ENCODE peak calls at places on chromosomes 1 and 21, in five cellular contexts. One of them, this sample, is unnamed.
A peak's percentile ranks its signal among the peaks of the same experiment; 100 is the strongest.

GRCh38 chr1:7680791-7681165 is 90.3 kb upstream of the VAMP3 start:
- DNase-seq in neuronal stem cell: no peak
- DNase-seq in GM23248: no peak
- DNase-seq in OCI-LY7: no peak
- DNase-seq in SK-N-SH: peak; percentile 75
- DNase-seq in this sample: peak; percentile 45

GRCh38 chr1:76854255-76854654 is 13.0 kb upstream of the ST6GALNAC5 start:
- DNase-seq in neuronal stem cell: no peak
- DNase-seq in GM23248: no peak
- DNase-seq in SK-N-SH: no peak
- DNase-seq in OCI-LY7: no peak
- DNase-seq in this sample: peak; percentile 42

GRCh38 chr1:233945573-233945972 is 41.1 kb downstream of the SLC35F3 start:
- DNase-seq in OCI-LY7: no peak
- DNase-seq in neuronal stem cell: no peak
- DNase-seq in SK-N-SH: no peak
- DNase-seq in GM23248: no peak
- DNase-seq in this sample: no peak

GRCh38 chr1:226078336-226078735 is 15.8 kb downstream of the H3-3A start:
- DNase-seq in SK-N-SH: no peak
- DNase-seq in OCI-LY7: no peak
- DNase-seq in neuronal stem cell: no peak
- DNase-seq in GM23248: no peak
- DNase-seq in this sample: no peak

GRCh38 chr1:207495816-207496792 is at the start of gene CR1:
- DNase-seq in SK-N-SH: peak; percentile 12
- DNase-seq in GM23248: peak; percentile 18
- DNase-seq in neuronal stem cell: peak; percentile 31
- DNase-seq in OCI-LY7: peak; percentile 6
- DNase-seq in this sample: peak; percentile 51

GRCh38 chr1:93716974-93717373 is 35.3 kb upstream of the BCAR3 start:
- DNase-seq in SK-N-SH: no peak
- DNase-seq in GM23248: peak; percentile 45
- DNase-seq in OCI-LY7: no peak
- DNase-seq in neuronal stem cell: no peak
- DNase-seq in this sample: no peak

GRCh38 chr21:46001821-46002681 is 20.5 kb downstream of the COL6A1 start:
- DNase-seq in SK-N-SH: peak; percentile 23
- DNase-seq in OCI-LY7: no peak
- DNase-seq in neuronal stem cell: no peak
- DNase-seq in GM23248: peak; percentile 24
- DNase-seq in this sample: peak; percentile 21

GRCh38 chr21:33212159-33212851 is 17.4 kb upstream of the IFNAR2 start:
- DNase-seq in SK-N-SH: no peak
- DNase-seq in OCI-LY7: peak; percentile 87
- DNase-seq in neuronal stem cell: no peak
- DNase-seq in GM23248: peak; percentile 53
- DNase-seq in this sample: no peak

GRCh38 chr1:119226880-119227279 is 86.4 kb upstream of the WARS2 start:
- DNase-seq in OCI-LY7: no peak
- DNase-seq in GM23248: no peak
- DNase-seq in neuronal stem cell: no peak
- DNase-seq in SK-N-SH: no peak
- DNase-seq in this sample: no peak

GRCh38 chr1:87880098-87880746 is 551.5 kb downstream of the LMO4 start:
- DNase-seq in GM23248: no peak
- DNase-seq in OCI-LY7: no peak
- DNase-seq in SK-N-SH: no peak
- DNase-seq in neuronal stem cell: no peak
- DNase-seq in this sample: no peak

GRCh38 chr1:208934933-208935332 is 648.6 kb upstream of the CAMK1G start:
- DNase-seq in GM23248: no peak
- DNase-seq in neuronal stem cell: no peak
- DNase-seq in SK-N-SH: no peak
- DNase-seq in OCI-LY7: no peak
- DNase-seq in this sample: no peak

GRCh38 chr1:151526735-151527520 is 13.2 kb upstream of the TUFT1 start:
- DNase-seq in GM23248: no peak
- DNase-seq in SK-N-SH: peak; percentile 67
- DNase-seq in OCI-LY7: no peak
- DNase-seq in neuronal stem cell: no peak
- DNase-seq in this sample: no peak

GRCh38 chr1:38525343-38525948 is 334.1 kb downstream of the RRAGC start:
- DNase-seq in OCI-LY7: no peak
- DNase-seq in SK-N-SH: no peak
- DNase-seq in GM23248: no peak
- DNase-seq in neuronal stem cell: no peak
- DNase-seq in this sample: no peak

GRCh38 chr1:207051615-207051943 is 571 bp upstream of the YOD1 start:
- DNase-seq in neuronal stem cell: no peak
- DNase-seq in SK-N-SH: no peak
- DNase-seq in GM23248: no peak
- DNase-seq in OCI-LY7: no peak
- DNase-seq in this sample: no peak

GRCh38 chr1:50422946-50423669 is at the start of gene DMRTA2:
- DNase-seq in neuronal stem cell: peak; percentile 84
- DNase-seq in GM23248: no peak
- DNase-seq in SK-N-SH: peak; percentile 86
- DNase-seq in OCI-LY7: no peak
- DNase-seq in this sample: peak; percentile 84

GRCh38 chr1:63779338-63779819 is 5.6 kb downstream of the ROR1 start:
- DNase-seq in GM23248: no peak
- DNase-seq in neuronal stem cell: no peak
- DNase-seq in SK-N-SH: no peak
- DNase-seq in OCI-LY7: no peak
- DNase-seq in this sample: no peak

GRCh38 chr1:244154882-244155531 is 103.9 kb downstream of the ZBTB18 start:
- DNase-seq in neuronal stem cell: peak; percentile 27
- DNase-seq in GM23248: no peak
- DNase-seq in SK-N-SH: peak; percentile 35
- DNase-seq in OCI-LY7: no peak
- DNase-seq in this sample: peak; percentile 37

GRCh38 chr1:16447641-16448040 is 7.1 kb downstream of the NECAP2 start:
- DNase-seq in neuronal stem cell: no peak
- DNase-seq in OCI-LY7: no peak
- DNase-seq in GM23248: no peak
- DNase-seq in SK-N-SH: no peak
- DNase-seq in this sample: no peak

GRCh38 chr1:23823767-23824166 is 1.5 kb downstream of the HMGCL start:
- DNase-seq in OCI-LY7: no peak
- DNase-seq in SK-N-SH: no peak
- DNase-seq in GM23248: no peak
- DNase-seq in neuronal stem cell: no peak
- DNase-seq in this sample: no peak

GRCh38 chr21:23452384-23453083 is 2154.7 kb downstream of the MRPL39 start:
- DNase-seq in GM23248: no peak
- DNase-seq in SK-N-SH: no peak
- DNase-seq in OCI-LY7: no peak
- DNase-seq in neuronal stem cell: peak; percentile 23
- DNase-seq in this sample: peak; percentile 81

GRCh38 chr21:46424621-46425020 is 34.1 kb upstream of the DIP2A start:
- DNase-seq in GM23248: no peak
- DNase-seq in neuronal stem cell: no peak
- DNase-seq in OCI-LY7: no peak
- DNase-seq in SK-N-SH: no peak
- DNase-seq in this sample: no peak

GRCh38 chr1:204033321-204033720 is 39.6 kb upstream of the SOX13 start:
- DNase-seq in SK-N-SH: no peak
- DNase-seq in GM23248: no peak
- DNase-seq in neuronal stem cell: no peak
- DNase-seq in OCI-LY7: no peak
- DNase-seq in this sample: no peak

GRCh38 chr1:185795181-185795580 is 61.0 kb downstream of the HMCN1 start:
- DNase-seq in SK-N-SH: no peak
- DNase-seq in neuronal stem cell: no peak
- DNase-seq in OCI-LY7: no peak
- DNase-seq in GM23248: peak; percentile 76
- DNase-seq in this sample: no peak

GRCh38 chr1:89802036-89802435 is 18.8 kb upstream of the LRRC8D start:
- DNase-seq in neuronal stem cell: peak; percentile 51
- DNase-seq in SK-N-SH: no peak
- DNase-seq in GM23248: no peak
- DNase-seq in OCI-LY7: no peak
- DNase-seq in this sample: no peak

GRCh38 chr1:3954391-3955160 is 54.5 kb upstream of the C1orf174 start:
- DNase-seq in OCI-LY7: no peak
- DNase-seq in GM23248: no peak
- DNase-seq in neuronal stem cell: peak; percentile 45
- DNase-seq in SK-N-SH: no peak
- DNase-seq in this sample: no peak

GRCh38 chr1:60620107-60620506 is 462.3 kb upstream of the NFIA start:
- DNase-seq in GM23248: no peak
- DNase-seq in SK-N-SH: no peak
- DNase-seq in OCI-LY7: no peak
- DNase-seq in neuronal stem cell: no peak
- DNase-seq in this sample: no peak

GRCh38 chr21:32929633-32930038 is 96.1 kb upstream of the OLIG2 start:
- DNase-seq in GM23248: no peak
- DNase-seq in neuronal stem cell: no peak
- DNase-seq in OCI-LY7: no peak
- DNase-seq in SK-N-SH: no peak
- DNase-seq in this sample: no peak

GRCh38 chr1:41626616-41627375 is 142.3 kb upstream of the EDN2 start:
- DNase-seq in neuronal stem cell: no peak
- DNase-seq in SK-N-SH: no peak
- DNase-seq in OCI-LY7: no peak
- DNase-seq in GM23248: peak; percentile 77
- DNase-seq in this sample: peak; percentile 17

GRCh38 chr1:21050031-21050430 is 126.7 kb downstream of the EIF4G3 start:
- DNase-seq in SK-N-SH: no peak
- DNase-seq in GM23248: peak; percentile 29
- DNase-seq in OCI-LY7: no peak
- DNase-seq in neuronal stem cell: no peak
- DNase-seq in this sample: no peak

GRCh38 chr1:182652933-182653332 is 31.5 kb downstream of the RGS8 start:
- DNase-seq in OCI-LY7: no peak
- DNase-seq in SK-N-SH: no peak
- DNase-seq in GM23248: no peak
- DNase-seq in neuronal stem cell: no peak
- DNase-seq in this sample: no peak

GRCh38 chr1:203271018-203271743 is 34.1 kb upstream of the BTG2 start:
- DNase-seq in neuronal stem cell: no peak
- DNase-seq in OCI-LY7: peak; percentile 88
- DNase-seq in GM23248: peak; percentile 68
- DNase-seq in SK-N-SH: peak; percentile 45
- DNase-seq in this sample: peak; percentile 72

GRCh38 chr1:35558374-35559316 is 1.0 kb downstream of the NCDN start:
- DNase-seq in neuronal stem cell: no peak
- DNase-seq in OCI-LY7: peak; percentile 43
- DNase-seq in GM23248: peak; percentile 57
- DNase-seq in SK-N-SH: peak; percentile 82
- DNase-seq in this sample: no peak

GRCh38 chr1:78676347-78676982 is 26.8 kb downstream of the IFI44 start:
- DNase-seq in SK-N-SH: peak; percentile 28
- DNase-seq in OCI-LY7: peak; percentile 61
- DNase-seq in neuronal stem cell: peak; percentile 51
- DNase-seq in GM23248: peak; percentile 76
- DNase-seq in this sample: no peak

DNA sequence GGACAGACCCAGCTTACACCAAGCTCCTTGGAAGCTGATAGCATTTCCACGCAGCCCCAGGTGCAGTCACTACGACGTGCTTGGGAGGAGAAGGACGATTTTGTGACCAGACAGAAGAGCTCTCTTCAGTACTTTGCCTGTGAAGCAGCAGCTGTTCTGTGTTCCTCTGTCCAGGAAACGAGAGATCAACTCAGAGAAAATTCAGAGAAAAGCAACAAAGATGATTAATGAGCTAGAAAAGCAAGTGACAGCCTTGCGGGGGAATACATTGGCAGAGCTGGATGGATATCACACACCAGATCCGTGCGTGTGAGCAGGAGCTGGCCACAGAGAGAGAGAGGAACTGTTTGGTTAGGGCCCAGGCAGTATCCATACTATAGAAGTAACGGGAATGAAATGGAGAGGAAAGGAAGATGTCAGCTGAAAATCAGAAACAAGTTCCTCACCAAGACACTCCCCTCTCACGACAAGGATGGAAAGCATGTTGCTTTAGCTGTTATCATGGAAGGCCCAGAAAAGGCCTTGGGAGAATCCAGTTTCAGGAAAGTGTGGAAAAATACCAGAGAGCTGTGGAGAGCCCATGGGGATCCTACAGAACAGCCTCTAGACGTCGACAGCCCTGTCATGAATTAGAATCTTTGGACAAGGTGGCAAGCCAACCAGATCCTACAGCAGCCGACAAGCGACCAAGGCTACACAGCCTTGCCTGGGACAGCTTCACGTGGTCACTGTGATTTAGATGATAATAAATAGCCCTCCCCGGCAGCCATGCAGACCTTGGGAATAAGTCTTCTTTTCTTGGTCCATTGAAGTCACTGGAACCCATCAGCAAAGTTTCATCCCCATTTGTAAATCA is 106.1 kb downstream of the TOMM20 start:
- DNase-seq in OCI-LY7: no peak
- DNase-seq in neuronal stem cell: no peak
- DNase-seq in SK-N-SH: no peak
- DNase-seq in GM23248: no peak
- DNase-seq in this sample: no peak
- H3K4me2 ChIP-seq in OCI-LY7: no peak overlapping the region
- H3K4me2 ChIP-seq in neuronal stem cell: no peak overlapping the region
- H3K4me2 ChIP-seq in SK-N-SH: no peak overlapping the region
- H3K4me2 ChIP-seq in GM23248: no peak overlapping the region
- H3K4me2 ChIP-seq in this sample: no peak overlapping the region

GRCh38 chr1:231414260-231415016 is 7.6 kb downstream of the EGLN1 start:
- DNase-seq in SK-N-SH: no peak
- DNase-seq in GM23248: no peak
- DNase-seq in OCI-LY7: no peak
- DNase-seq in neuronal stem cell: no peak
- DNase-seq in this sample: no peak
- H3K4me2 ChIP-seq in SK-N-SH: peak overlapping the region; percentile 31
- H3K4me2 ChIP-seq in GM23248: no peak overlapping the region
- H3K4me2 ChIP-seq in OCI-LY7: no peak overlapping the region
- H3K4me2 ChIP-seq in neuronal stem cell: no peak overlapping the region
- H3K4me2 ChIP-seq in this sample: no peak overlapping the region

DNA sequence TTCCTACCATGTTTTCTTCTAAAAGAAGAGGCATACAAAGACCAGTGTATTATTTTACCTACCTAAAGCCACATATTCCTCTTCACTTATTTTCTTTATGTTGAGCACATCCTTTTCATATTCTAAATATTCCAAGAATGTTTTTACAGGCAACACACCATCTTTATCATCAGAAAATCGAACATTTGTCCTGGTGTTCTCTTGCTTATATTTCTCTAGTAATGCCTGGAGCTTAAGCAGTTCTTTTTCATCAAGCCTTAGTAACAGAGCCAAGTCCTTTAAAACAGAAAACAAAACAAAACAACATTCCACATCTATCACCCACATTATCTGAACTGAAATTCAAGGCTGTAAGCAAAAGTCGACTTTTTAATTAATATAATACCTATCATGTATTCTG is 88.7 kb downstream of the IARS2 start:
- DNase-seq in neuronal stem cell: no peak
- DNase-seq in OCI-LY7: no peak
- DNase-seq in GM23248: no peak
- DNase-seq in SK-N-SH: no peak
- DNase-seq in this sample: no peak
- H3K4me2 ChIP-seq in neuronal stem cell: no peak overlapping the region
- H3K4me2 ChIP-seq in OCI-LY7: no peak overlapping the region
- H3K4me2 ChIP-seq in GM23248: no peak overlapping the region
- H3K4me2 ChIP-seq in SK-N-SH: no peak overlapping the region
- H3K4me2 ChIP-seq in this sample: no peak overlapping the region

GRCh38 chr1:66119148-66119547 is 326.5 kb downstream of the PDE4B start:
- DNase-seq in GM23248: no peak
- DNase-seq in SK-N-SH: no peak
- DNase-seq in neuronal stem cell: no peak
- DNase-seq in OCI-LY7: peak; percentile 26
- DNase-seq in this sample: no peak
- H3K4me2 ChIP-seq in GM23248: no peak overlapping the region
- H3K4me2 ChIP-seq in SK-N-SH: no peak overlapping the region
- H3K4me2 ChIP-seq in neuronal stem cell: no peak overlapping the region
- H3K4me2 ChIP-seq in OCI-LY7: no peak overlapping the region
- H3K4me2 ChIP-seq in this sample: no peak overlapping the region